ENCODE peak calls at places on chromosomes 13 and 19, in seven cellular contexts. One of them, this sample, is unnamed.

GRCh38 chr19:33143897-33144405 is 12.0 kb downstream of the WDR88 start:
- DNase-seq in CD8-positive, alpha-beta T cell: peak; percentile 65
- DNase-seq in uterus: peak; percentile 66
- DNase-seq in WTC11: peak; percentile 75
- DNase-seq in endothelial cell: peak; percentile 69
- DNase-seq in stomach: peak; percentile 73
- DNase-seq in thoracic aorta: no peak
- DNase-seq in this sample: peak; percentile 65

GRCh38 chr13:43293008-43293407 is 269.6 kb downstream of the DNAJC15 start:
- DNase-seq in WTC11: no peak
- DNase-seq in stomach: no peak
- DNase-seq in uterus: no peak
- DNase-seq in thoracic aorta: no peak
- DNase-seq in endothelial cell: no peak
- DNase-seq in CD8-positive, alpha-beta T cell: no peak
- DNase-seq in this sample: no peak

GRCh38 chr13:27007166-27007565 is 164.4 kb downstream of the USP12 start:
- DNase-seq in CD8-positive, alpha-beta T cell: no peak
- DNase-seq in uterus: no peak
- DNase-seq in thoracic aorta: no peak
- DNase-seq in WTC11: no peak
- DNase-seq in endothelial cell: no peak
- DNase-seq in stomach: no peak
- DNase-seq in this sample: no peak

GRCh38 chr13:60111726-60112125 is 52.0 kb downstream of the DIAPH3 start:
- DNase-seq in thoracic aorta: no peak
- DNase-seq in stomach: no peak
- DNase-seq in endothelial cell: no peak
- DNase-seq in uterus: no peak
- DNase-seq in CD8-positive, alpha-beta T cell: no peak
- DNase-seq in WTC11: no peak
- DNase-seq in this sample: no peak

GRCh38 chr13:114143806-114144605 is 11.6 kb upstream of the RASA3 start:
- DNase-seq in stomach: no peak
- DNase-seq in endothelial cell: peak; percentile 57
- DNase-seq in uterus: no peak
- DNase-seq in thoracic aorta: no peak
- DNase-seq in CD8-positive, alpha-beta T cell: peak; percentile 65
- DNase-seq in WTC11: peak; percentile 59
- DNase-seq in this sample: peak; percentile 85

GRCh38 chr19:46133101-46133627 is 8.7 kb upstream of the IGFL3 start:
- DNase-seq in uterus: peak; percentile 41
- DNase-seq in stomach: no peak
- DNase-seq in CD8-positive, alpha-beta T cell: no peak
- DNase-seq in endothelial cell: peak; percentile 25
- DNase-seq in thoracic aorta: no peak
- DNase-seq in WTC11: peak; percentile 58
- DNase-seq in this sample: peak; percentile 13

GRCh38 chr13:98476106-98476505 is 100.8 kb downstream of the STK24 start:
- DNase-seq in stomach: no peak
- DNase-seq in thoracic aorta: no peak
- DNase-seq in WTC11: peak; percentile 80
- DNase-seq in CD8-positive, alpha-beta T cell: peak; percentile 67
- DNase-seq in endothelial cell: no peak
- DNase-seq in uterus: no peak
- DNase-seq in this sample: peak; percentile 79

GRCh38 chr13:80084086-80084676 is 256.7 kb downstream of the SPRY2 start:
- DNase-seq in WTC11: no peak
- DNase-seq in thoracic aorta: no peak
- DNase-seq in stomach: no peak
- DNase-seq in uterus: no peak
- DNase-seq in endothelial cell: no peak
- DNase-seq in CD8-positive, alpha-beta T cell: no peak
- DNase-seq in this sample: no peak

GRCh38 chr13:40087021-40088002 is 431.9 kb downstream of the COG6 start:
- DNase-seq in thoracic aorta: no peak
- DNase-seq in WTC11: peak; percentile 22
- DNase-seq in endothelial cell: no peak
- DNase-seq in stomach: no peak
- DNase-seq in CD8-positive, alpha-beta T cell: no peak
- DNase-seq in uterus: no peak
- DNase-seq in this sample: no peak

GRCh38 chr19:3543150-3544053 is 4.4 kb downstream of the TEKTIP1 start:
- DNase-seq in WTC11: no peak
- DNase-seq in CD8-positive, alpha-beta T cell: no peak
- DNase-seq in stomach: peak; percentile 79
- DNase-seq in thoracic aorta: no peak
- DNase-seq in uterus: peak; percentile 43
- DNase-seq in endothelial cell: no peak
- DNase-seq in this sample: no peak

GRCh38 chr13:91526543-91527033 is 128.2 kb downstream of the GPC5 start:
- DNase-seq in uterus: no peak
- DNase-seq in WTC11: no peak
- DNase-seq in thoracic aorta: no peak
- DNase-seq in CD8-positive, alpha-beta T cell: no peak
- DNase-seq in stomach: no peak
- DNase-seq in endothelial cell: no peak
- DNase-seq in this sample: no peak

GRCh38 chr13:46778095-46778494 is 18.9 kb downstream of the ESD start:
- DNase-seq in uterus: no peak
- DNase-seq in thoracic aorta: no peak
- DNase-seq in endothelial cell: no peak
- DNase-seq in WTC11: no peak
- DNase-seq in stomach: no peak
- DNase-seq in CD8-positive, alpha-beta T cell: no peak
- DNase-seq in this sample: no peak

GRCh38 chr19:17348700-17349099 is 11.3 kb downstream of the GTPBP3 start:
- DNase-seq in stomach: no peak
- DNase-seq in thoracic aorta: peak; percentile 51
- DNase-seq in uterus: peak; percentile 61
- DNase-seq in WTC11: peak; percentile 54
- DNase-seq in CD8-positive, alpha-beta T cell: no peak
- DNase-seq in endothelial cell: peak; percentile 45
- DNase-seq in this sample: no peak

GRCh38 chr19:23475477-23475876 is 80.2 kb upstream of the ZNF91 start:
- DNase-seq in endothelial cell: no peak
- DNase-seq in uterus: no peak
- DNase-seq in CD8-positive, alpha-beta T cell: no peak
- DNase-seq in WTC11: no peak
- DNase-seq in thoracic aorta: no peak
- DNase-seq in stomach: no peak
- DNase-seq in this sample: no peak

GRCh38 chr13:61960981-61961380 is 545.3 kb upstream of the PCDH20 start:
- DNase-seq in WTC11: no peak
- DNase-seq in endothelial cell: no peak
- DNase-seq in stomach: no peak
- DNase-seq in uterus: no peak
- DNase-seq in CD8-positive, alpha-beta T cell: no peak
- DNase-seq in thoracic aorta: no peak
- DNase-seq in this sample: no peak

GRCh38 chr19:48627211-48627864 is 8.0 kb downstream of the SPHK2 start:
- DNase-seq in thoracic aorta: no peak
- DNase-seq in stomach: no peak
- DNase-seq in endothelial cell: no peak
- DNase-seq in uterus: no peak
- DNase-seq in CD8-positive, alpha-beta T cell: no peak
- DNase-seq in WTC11: no peak
- DNase-seq in this sample: no peak

GRCh38 chr13:99811067-99811715 is 160.4 kb downstream of the ZIC5 start:
- DNase-seq in uterus: no peak
- DNase-seq in endothelial cell: no peak
- DNase-seq in thoracic aorta: no peak
- DNase-seq in WTC11: no peak
- DNase-seq in CD8-positive, alpha-beta T cell: no peak
- DNase-seq in stomach: no peak
- DNase-seq in this sample: no peak

GRCh38 chr19:49127674-49128544 is 8.6 kb downstream of the PPFIA3 start:
- DNase-seq in uterus: peak; percentile 94
- DNase-seq in WTC11: peak; percentile 98
- DNase-seq in thoracic aorta: peak; percentile 83
- DNase-seq in CD8-positive, alpha-beta T cell: peak; percentile 93
- DNase-seq in endothelial cell: peak; percentile 95
- DNase-seq in stomach: peak; percentile 97
- DNase-seq in this sample: peak; percentile 97

GRCh38 chr13:112833551-112834257 is 135.3 kb upstream of the MCF2L start:
- DNase-seq in uterus: no peak
- DNase-seq in WTC11: no peak
- DNase-seq in endothelial cell: no peak
- DNase-seq in thoracic aorta: no peak
- DNase-seq in stomach: no peak
- DNase-seq in CD8-positive, alpha-beta T cell: no peak
- DNase-seq in this sample: no peak
- TF ChIP-seq CTCF in uterus: no peak
- TF ChIP-seq CTCF in WTC11: no peak
- TF ChIP-seq CTCF in endothelial cell: no peak
- TF ChIP-seq CTCF in thoracic aorta: no peak
- TF ChIP-seq CTCF in stomach: no peak
- TF ChIP-seq CTCF in CD8-positive, alpha-beta T cell: no peak
- TF ChIP-seq CTCF in this sample: no peak

GRCh38 chr13:103639326-103639725 is 573.1 kb upstream of the SLC10A2 start:
- DNase-seq in CD8-positive, alpha-beta T cell: no peak
- DNase-seq in stomach: no peak
- DNase-seq in WTC11: no peak
- DNase-seq in thoracic aorta: no peak
- DNase-seq in uterus: no peak
- DNase-seq in endothelial cell: no peak
- DNase-seq in this sample: no peak

GRCh38 chr13:103634066-103634465 is 567.8 kb upstream of the SLC10A2 start:
- DNase-seq in WTC11: no peak
- DNase-seq in endothelial cell: no peak
- DNase-seq in thoracic aorta: no peak
- DNase-seq in uterus: no peak
- DNase-seq in stomach: no peak
- DNase-seq in CD8-positive, alpha-beta T cell: no peak
- DNase-seq in this sample: no peak

GRCh38 chr13:103640617-103641016 is 574.4 kb upstream of the SLC10A2 start:
- DNase-seq in uterus: no peak
- DNase-seq in endothelial cell: no peak
- DNase-seq in WTC11: no peak
- DNase-seq in stomach: no peak
- DNase-seq in thoracic aorta: no peak
- DNase-seq in CD8-positive, alpha-beta T cell: no peak
- DNase-seq in this sample: no peak

DNA sequence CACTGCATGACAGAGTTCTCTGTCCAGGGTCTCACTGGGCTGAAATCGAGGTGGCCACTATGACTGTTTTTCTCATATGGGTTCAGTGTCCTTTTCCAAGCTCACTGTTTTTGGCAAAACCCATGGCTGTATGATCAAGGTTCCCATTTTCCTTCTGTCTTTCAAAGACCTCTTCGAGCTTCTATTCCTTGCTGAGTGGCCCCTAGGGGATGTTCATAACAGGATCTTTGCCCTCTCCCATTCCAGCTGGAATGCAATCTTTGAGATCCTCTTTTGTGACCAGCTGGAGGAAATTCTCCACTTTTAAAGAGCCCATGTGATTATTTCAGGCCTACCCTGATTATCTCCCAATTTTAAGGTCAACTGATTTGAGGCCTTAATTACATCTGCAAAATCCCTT is 572.5 kb upstream of the SLC10A2 start:
- DNase-seq in CD8-positive, alpha-beta T cell: no peak
- DNase-seq in uterus: no peak
- DNase-seq in stomach: no peak
- DNase-seq in thoracic aorta: no peak
- DNase-seq in WTC11: no peak
- DNase-seq in endothelial cell: no peak
- DNase-seq in this sample: no peak
- TF ChIP-seq CTCF in CD8-positive, alpha-beta T cell: no peak
- TF ChIP-seq CTCF in uterus: no peak
- TF ChIP-seq CTCF in stomach: no peak
- TF ChIP-seq CTCF in thoracic aorta: no peak
- TF ChIP-seq CTCF in WTC11: no peak
- TF ChIP-seq CTCF in endothelial cell: no peak
- TF ChIP-seq CTCF in this sample: no peak

GRCh38 chr19:38204728-38205127 is 19.3 kb downstream of the DPF1 start:
- DNase-seq in thoracic aorta: no peak
- DNase-seq in uterus: no peak
- DNase-seq in WTC11: no peak
- DNase-seq in CD8-positive, alpha-beta T cell: no peak
- DNase-seq in stomach: no peak
- DNase-seq in endothelial cell: no peak
- DNase-seq in this sample: no peak

GRCh38 chr19:38204096-38204495 is 19.9 kb downstream of the DPF1 start:
- DNase-seq in CD8-positive, alpha-beta T cell: no peak
- DNase-seq in thoracic aorta: no peak
- DNase-seq in WTC11: no peak
- DNase-seq in stomach: no peak
- DNase-seq in uterus: no peak
- DNase-seq in endothelial cell: no peak
- DNase-seq in this sample: no peak

GRCh38 chr19:38207543-38207942 is 16.5 kb downstream of the DPF1 start:
- DNase-seq in CD8-positive, alpha-beta T cell: no peak
- DNase-seq in endothelial cell: no peak
- DNase-seq in stomach: no peak
- DNase-seq in thoracic aorta: no peak
- DNase-seq in WTC11: no peak
- DNase-seq in uterus: no peak
- DNase-seq in this sample: no peak

GRCh38 chr19:38206928-38207327 is 17.1 kb downstream of the DPF1 start:
- DNase-seq in WTC11: no peak
- DNase-seq in uterus: no peak
- DNase-seq in CD8-positive, alpha-beta T cell: no peak
- DNase-seq in stomach: no peak
- DNase-seq in endothelial cell: no peak
- DNase-seq in thoracic aorta: no peak
- DNase-seq in this sample: no peak

GRCh38 chr19:38206006-38206745 is 17.8 kb downstream of the DPF1 start:
- DNase-seq in stomach: no peak
- DNase-seq in WTC11: no peak
- DNase-seq in uterus: no peak
- DNase-seq in endothelial cell: no peak
- DNase-seq in thoracic aorta: no peak
- DNase-seq in CD8-positive, alpha-beta T cell: no peak
- DNase-seq in this sample: no peak
- TF ChIP-seq CTCF in stomach: no peak
- TF ChIP-seq CTCF in WTC11: no peak
- TF ChIP-seq CTCF in uterus: no peak
- TF ChIP-seq CTCF in endothelial cell: no peak
- TF ChIP-seq CTCF in thoracic aorta: no peak
- TF ChIP-seq CTCF in CD8-positive, alpha-beta T cell: no peak
- TF ChIP-seq CTCF in this sample: no peak

DNA sequence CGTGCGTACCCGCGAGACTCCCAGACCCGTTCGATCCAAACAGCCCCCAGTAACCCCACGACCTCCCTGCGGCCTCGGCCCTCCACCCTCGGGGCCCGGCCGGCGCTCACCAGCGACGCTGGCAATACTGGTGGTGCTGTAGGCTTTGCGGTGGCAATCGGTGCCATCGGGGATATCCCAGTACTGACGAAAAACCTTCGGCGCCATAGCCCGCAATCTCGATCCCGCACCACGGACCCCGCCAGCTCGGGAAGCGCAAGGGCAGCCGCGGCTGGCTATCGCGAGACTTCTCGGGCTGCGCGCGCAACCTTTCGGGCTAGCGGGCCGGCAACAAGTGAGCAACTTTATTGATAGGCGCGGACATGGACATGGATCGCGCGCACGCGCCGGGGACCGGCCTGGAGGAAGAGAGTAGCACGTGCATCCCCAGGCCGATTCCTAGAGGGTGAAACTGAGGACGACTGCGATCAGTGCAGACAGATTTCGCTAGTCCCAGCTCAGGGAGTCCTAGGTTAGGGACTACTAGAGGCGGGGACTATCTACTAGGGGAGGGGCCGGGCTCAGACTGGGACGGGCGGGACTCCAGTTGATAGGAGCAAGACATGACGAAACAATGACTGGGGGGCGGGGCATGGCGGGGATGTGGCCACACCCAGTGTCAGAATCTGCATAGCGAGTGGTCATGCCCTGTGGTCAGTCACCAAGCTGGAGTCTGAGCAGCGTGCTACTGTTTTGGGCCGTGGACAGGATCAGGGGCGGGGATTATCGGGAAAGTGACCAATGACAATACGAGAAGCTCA is at the start of gene NDUFA11:
- DNase-seq in endothelial cell: peak; percentile 98
- DNase-seq in CD8-positive, alpha-beta T cell: peak; percentile 98
- DNase-seq in thoracic aorta: peak; percentile 99
- DNase-seq in stomach: peak; percentile 99
- DNase-seq in WTC11: peak; percentile 98
- DNase-seq in uterus: peak; percentile 99
- DNase-seq in this sample: peak; percentile 97
- TF ChIP-seq CTCF in endothelial cell: no peak
- TF ChIP-seq CTCF in CD8-positive, alpha-beta T cell: no peak
- TF ChIP-seq CTCF in thoracic aorta: no peak
- TF ChIP-seq CTCF in stomach: no peak
- TF ChIP-seq CTCF in WTC11: no peak
- TF ChIP-seq CTCF in uterus: no peak
- TF ChIP-seq CTCF in this sample: no peak

This sample was measured in GM12865.